ENCODE peak calls at places on chromosomes 6 and 20, in four cellular contexts. Q is WTC11, N is K562, P is HepG2. C is an unnamed sample.

GRCh38 chr20:60586417-60587105 is 628.3 kb downstream of the CDH26 start:
- DNase-seq in Q (no peak), N (no peak), P (no peak), C (no peak)

GRCh38 chr20:32440069-32440757 is 82.1 kb downstream of the ASXL1 start:
- DNase-seq in Q (no peak), N (no peak), P (no peak), C (no peak)

GRCh38 chr6:130997061-130997753 is 65.8 kb downstream of the EPB41L2 start:
- DNase-seq in Q (no peak), N (no peak), P (no peak), C (no peak)

GRCh38 chr6:139327038-139327437 is 35.2 kb upstream of the TXLNB start:
- DNase-seq in Q (no peak), N (no peak), P (no peak), C (no peak)

GRCh38 chr6:78492351-78493010 is 374.9 kb upstream of the IRAK1BP1 start:
- DNase-seq in Q (no peak), N (no peak), P (no peak), C (no peak)

GRCh38 chr6:34810936-34811632 is 19.2 kb downstream of the BLTP3A start:
- DNase-seq in Q (no peak), N (no peak), P (peak), C (no peak)

GRCh38 chr6:153489479-153489878 is 358.4 kb upstream of the RGS17 start:
- DNase-seq in Q (no peak), N (no peak), P (no peak), C (no peak)

GRCh38 chr6:32196682-32197616 is 4.5 kb upstream of the GPSM3 start:
- DNase-seq in Q (no peak), N (peak), P (no peak), C (peak)

GRCh38 chr6:15999201-15999600 is 129.7 kb upstream of the MYLIP start:
- DNase-seq in Q (no peak), N (no peak), P (no peak), C (no peak)

GRCh38 chr20:14142171-14142570 is 146.9 kb downstream of the MACROD2 start:
- DNase-seq in Q (peak), N (no peak), P (peak), C (peak)

GRCh38 chr6:33410050-33410710 is 634 bp upstream of the PHF1 start:
- DNase-seq in Q (peak), N (peak), P (peak), C (peak)

GRCh38 chr6:33411632-33412005 is 805 bp downstream of the PHF1 start:
- DNase-seq in Q (no peak), N (no peak), P (no peak), C (no peak)

GRCh38 chr6:33413200-33413599 is 2.4 kb downstream of the PHF1 start:
- DNase-seq in Q (no peak), N (no peak), P (no peak), C (no peak)

GRCh38 chr6:33412140-33413009 is 1.6 kb downstream of the PHF1 start:
- DNase-seq in Q (no peak), N (no peak), P (no peak), C (no peak)

GRCh38 chr6:33410711-33411631 is at the start of gene PHF1:
- DNase-seq in Q (peak), N (peak), P (no peak), C (no peak)
- TF ChIP-seq JUN in Q (no peak), N (no peak), P (no peak), C (no peak)

GRCh38 chr6:71489736-71490135 is 201.1 kb downstream of the OGFRL1 start:
- DNase-seq in Q (peak), N (no peak), P (peak), C (peak)
- TF ChIP-seq ESRRA in Q (no peak), N (no peak), P (no peak), C (no peak)

GRCh38 chr6:19024737-19025136 is 637.6 kb downstream of the RNF144B start:
- DNase-seq in Q (peak), N (peak), P (peak), C (peak)
- TF ChIP-seq JUN in Q (no peak), N (no peak), P (no peak), C (no peak)

GRCh38 chr6:165692106-165692653 is 29.1 kb upstream of the PDE10A start:
- DNase-seq in Q (no peak), N (no peak), P (no peak), C (no peak)

GRCh38 chr6:165694296-165694695 is 31.3 kb upstream of the PDE10A start:
- DNase-seq in Q (no peak), N (no peak), P (no peak), C (no peak)

GRCh38 chr6:165698868-165699267 is 35.8 kb upstream of the PDE10A start:
- DNase-seq in Q (no peak), N (no peak), P (no peak), C (no peak)

GRCh38 chr6:165697171-165697570 is 34.1 kb upstream of the PDE10A start:
- DNase-seq in Q (no peak), N (no peak), P (no peak), C (no peak)

GRCh38 chr6:165695736-165696515 is 32.9 kb upstream of the PDE10A start:
- DNase-seq in Q (no peak), N (no peak), P (no peak), C (no peak)
- TF ChIP-seq ESRRA in Q (no peak), N (no peak), P (no peak), C (no peak)

GRCh38 chr6:161393839-161394364 is 120.0 kb upstream of the AGPAT4 start:
- DNase-seq in Q (no peak), N (peak), P (peak), C (peak)
- TF ChIP-seq JUN in Q (no peak), N (no peak), P (no peak), C (no peak)

DNA sequence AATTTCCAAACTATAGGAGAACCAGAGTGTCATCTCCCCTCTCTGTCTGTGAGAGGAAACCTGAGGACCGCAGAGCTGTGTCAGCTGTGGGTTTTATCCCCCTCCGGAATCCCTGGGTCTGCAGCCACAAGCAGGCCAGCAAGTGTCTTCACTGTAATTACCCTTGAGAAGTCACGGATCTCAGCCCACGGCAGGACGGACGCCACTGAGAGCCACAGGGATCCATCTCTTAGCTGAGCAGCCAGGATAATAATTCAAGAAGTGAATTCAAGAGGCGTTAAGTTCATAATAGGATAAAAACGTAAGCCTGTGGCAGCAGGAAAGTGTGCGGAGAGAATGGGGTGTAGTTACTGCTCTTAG is 37.0 kb downstream of the DLL1 start:
- DNase-seq in Q (no peak), N (no peak), P (no peak), C (no peak)
- TF ChIP-seq ESRRA in Q (no peak), N (no peak), P (no peak), C (no peak)

DNA sequence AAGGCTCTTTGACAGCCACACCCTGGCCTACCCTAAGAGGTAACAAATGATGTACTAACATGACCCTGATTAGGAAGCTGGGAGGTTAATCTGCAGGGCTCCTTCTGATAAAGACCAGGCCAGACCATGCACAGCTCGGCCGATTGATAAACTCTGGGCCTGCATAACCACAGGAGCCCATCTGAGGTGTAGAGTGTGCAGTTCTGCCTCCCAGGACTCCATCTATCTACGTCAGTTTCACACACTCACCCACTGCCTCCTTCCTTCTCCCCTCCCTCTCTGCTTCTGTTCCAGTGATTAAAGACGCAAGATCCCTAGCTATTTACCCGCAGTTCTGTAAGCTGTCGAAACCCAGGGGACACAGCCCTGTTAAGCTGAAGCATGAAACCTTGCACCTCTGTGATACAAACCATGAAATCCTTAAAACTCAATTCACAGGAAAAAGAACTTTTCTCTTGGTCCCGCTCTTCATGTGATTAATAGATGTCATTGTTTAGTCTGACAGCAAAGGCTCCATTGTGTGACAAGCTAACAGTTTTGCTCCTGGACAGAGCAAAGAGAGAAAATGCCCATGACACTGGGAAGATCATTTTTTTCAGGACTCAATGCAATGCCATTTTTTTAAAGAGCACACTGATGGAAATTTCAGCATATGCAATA is 470.6 kb downstream of the MAFB start:
- DNase-seq in Q (no peak), N (peak), P (no peak), C (no peak)
- TF ChIP-seq JUN in Q (no peak), N (no peak), P (no peak), C (no peak)

DNA sequence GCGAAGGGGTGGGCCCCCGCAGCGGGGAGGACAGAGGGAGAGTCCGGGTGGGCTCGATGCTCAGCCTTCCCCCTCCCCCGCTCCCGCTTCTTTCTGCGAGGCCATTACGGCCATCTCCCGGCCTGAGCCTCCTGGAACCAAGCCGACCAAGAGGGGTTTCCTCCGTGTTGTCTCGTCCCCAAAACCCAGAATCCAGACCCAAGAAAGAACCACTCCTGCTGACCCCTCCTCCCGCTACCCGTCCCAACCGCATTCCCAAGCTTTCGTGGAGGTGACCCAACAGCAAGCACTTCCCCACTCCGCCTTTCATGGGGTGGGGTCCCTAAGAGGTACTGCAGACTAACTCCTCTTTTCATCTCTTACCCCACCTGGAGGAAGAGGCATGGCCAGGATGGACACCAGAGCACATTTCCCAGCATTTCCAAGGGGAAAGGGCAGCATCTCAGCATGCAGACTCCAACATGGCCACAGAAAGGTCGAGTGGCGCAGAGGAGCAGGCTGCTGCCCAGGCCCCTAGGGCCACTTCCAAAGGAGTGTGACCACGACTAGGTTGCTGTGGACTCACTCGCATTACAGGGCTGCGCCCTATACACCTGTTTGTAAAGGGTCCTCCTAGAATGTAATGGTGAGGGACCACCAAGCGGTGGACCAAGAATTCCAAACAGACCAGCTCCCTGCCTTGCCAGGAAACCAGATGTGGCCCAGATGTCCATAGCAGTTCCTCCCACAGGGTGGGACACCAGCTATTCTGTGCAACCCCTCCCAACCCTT is 53.5 kb downstream of the MRPL14 start:
- DNase-seq in Q (no peak), N (peak), P (no peak), C (no peak)
- TF ChIP-seq ESRRA in Q (no peak), N (no peak), P (peak), C (no peak)

DNA sequence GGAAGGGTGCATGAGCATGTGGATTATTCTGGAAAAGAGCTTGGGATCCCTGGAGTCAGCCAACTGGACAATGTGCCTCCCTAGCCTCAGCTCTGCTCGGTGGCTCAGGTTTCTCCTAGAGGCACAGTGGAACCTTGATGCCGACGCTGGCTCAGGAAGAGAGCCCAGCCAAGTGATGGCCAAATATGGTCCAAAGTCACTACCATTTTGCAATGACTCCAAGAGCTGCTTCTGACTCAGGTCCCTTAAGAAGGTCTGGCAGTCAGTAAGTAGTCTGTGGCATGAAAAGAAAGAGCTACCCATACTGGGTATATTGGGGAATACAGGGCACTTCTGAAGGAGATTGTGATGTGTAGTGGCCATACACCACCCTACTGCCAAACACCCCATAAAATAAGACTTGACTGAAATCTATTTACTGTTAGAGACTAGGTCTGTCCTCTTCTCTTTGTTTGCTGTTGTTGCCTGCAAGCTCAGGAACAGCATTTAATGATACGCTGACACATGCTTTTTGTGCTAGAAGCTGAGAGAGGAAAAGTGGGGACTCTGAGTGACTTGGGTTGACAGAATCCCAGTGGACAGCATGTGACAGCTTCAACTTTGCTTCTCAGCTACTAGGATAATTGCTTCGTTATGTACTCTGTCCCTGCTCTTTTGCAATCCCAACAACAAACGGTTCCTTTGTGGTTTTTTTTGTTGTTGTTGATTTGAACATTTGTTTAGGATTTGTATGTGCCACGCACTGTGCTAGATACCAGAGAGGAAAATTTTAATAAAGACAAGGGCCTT is 30.3 kb upstream of the OGFRL1 start:
- DNase-seq in Q (no peak), N (no peak), P (no peak), C (no peak)
- TF ChIP-seq JUN in Q (no peak), N (no peak), P (no peak), C (no peak)